ENCODE peak calls at places on chromosomes 3 and 15, in five cellular contexts. Y is GM12865, W is transverse colon, S is AG09309, D is heart left ventricle. F is an unnamed sample.

GRCh38 chr3:16137044-16137443 is 37.4 kb upstream of the GALNT15 start:
- DNase-seq in Y (no peak), W (no peak), S (no peak), D (no peak), F (no peak)

GRCh38 chr15:41980654-41981323 is 8.4 kb upstream of the EHD4 start:
- DNase-seq in Y (no peak), W (peak), S (no peak), D (no peak), F (no peak)

GRCh38 chr3:13600950-13601691 is 52.2 kb downstream of the FBLN2 start:
- DNase-seq in Y (no peak), W (no peak), S (peak), D (no peak), F (no peak)

GRCh38 chr15:96038650-96039049 is 291.9 kb upstream of the NR2F2 start:
- DNase-seq in Y (peak), W (no peak), S (no peak), D (no peak), F (no peak)

GRCh38 chr3:195095704-195096036 is 175.3 kb downstream of the XXYLT1 start:
- DNase-seq in Y (no peak), W (no peak), S (no peak), D (no peak), F (no peak)

GRCh38 chr3:144586382-144586781 is 614.8 kb downstream of the DIPK2A start:
- DNase-seq in Y (no peak), W (no peak), S (peak), D (no peak), F (no peak)

GRCh38 chr3:107928084-107928445 is 162.8 kb downstream of the CD47 start:
- DNase-seq in Y (no peak), W (peak), S (peak), D (no peak), F (no peak)

GRCh38 chr3:161273589-161274218 is 52.6 kb downstream of the NMD3 start:
- DNase-seq in Y (peak), W (no peak), S (no peak), D (no peak), F (no peak)

GRCh38 chr15:65413760-65414144 is 9.0 kb downstream of the IGDCC4 start:
- DNase-seq in Y (no peak), W (no peak), S (no peak), D (no peak), F (no peak)

GRCh38 chr3:29488922-29489321 is 208.1 kb downstream of the RBMS3 start:
- DNase-seq in Y (no peak), W (no peak), S (no peak), D (no peak), F (no peak)

GRCh38 chr15:68656438-68656739 is 77.6 kb downstream of the CORO2B start:
- DNase-seq in Y (no peak), W (no peak), S (no peak), D (no peak), F (no peak)

GRCh38 chr3:179898024-179898423 is 138.7 kb downstream of the PEX5L start:
- DNase-seq in Y (peak), W (no peak), S (no peak), D (no peak), F (peak)

GRCh38 chr3:111747490-111747889 is 111.6 kb upstream of the PHLDB2 start:
- DNase-seq in Y (no peak), W (no peak), S (no peak), D (no peak), F (no peak)

GRCh38 chr15:31297880-31298456 is 28.7 kb upstream of the KLF13 start:
- DNase-seq in Y (no peak), W (peak), S (no peak), D (no peak), F (no peak)

GRCh38 chr3:132641837-132642538 is 17.6 kb downstream of the ACAD11 start:
- DNase-seq in Y (peak), W (no peak), S (no peak), D (no peak), F (peak)

GRCh38 chr3:110995461-110996226 is 76.0 kb upstream of the NECTIN3 start:
- DNase-seq in Y (no peak), W (no peak), S (peak), D (no peak), F (no peak)

GRCh38 chr3:162769559-162769958 is 1273.0 kb downstream of the OTOL1 start:
- DNase-seq in Y (no peak), W (no peak), S (peak), D (no peak), F (no peak)

GRCh38 chr3:79011821-79012529 is 755.8 kb downstream of the ROBO1 start:
- DNase-seq in Y (no peak), W (no peak), S (no peak), D (no peak), F (no peak)

GRCh38 chr15:80199366-80199765 is 46.6 kb downstream of the FAH start:
- DNase-seq in Y (no peak), W (no peak), S (no peak), D (no peak), F (no peak)

GRCh38 chr3:73605388-73605787 is 19.4 kb downstream of the PDZRN3 start:
- DNase-seq in Y (no peak), W (no peak), S (peak), D (no peak), F (no peak)

GRCh38 chr3:146222204-146223046 is 28.5 kb downstream of the PLSCR4 start:
- DNase-seq in Y (no peak), W (peak), S (no peak), D (no peak), F (no peak)

GRCh38 chr3:66142079-66142478 is 78.7 kb upstream of the SLC25A26 start:
- DNase-seq in Y (no peak), W (no peak), S (no peak), D (no peak), F (no peak)

GRCh38 chr3:106299300-106300098 is 430.7 kb upstream of the CBLB start:
- DNase-seq in Y (peak), W (no peak), S (peak), D (no peak), F (peak)

GRCh38 chr3:49183873-49184272 is 12.5 kb downstream of the KLHDC8B start:
- DNase-seq in Y (no peak), W (no peak), S (no peak), D (no peak), F (no peak)

GRCh38 chr3:67655364-67656121 is 1.1 kb upstream of the SUCLG2 start:
- DNase-seq in Y (peak), W (peak), S (no peak), D (peak), F (no peak)

GRCh38 chr3:162370136-162370535 is 873.5 kb downstream of the OTOL1 start:
- DNase-seq in Y (no peak), W (no peak), S (no peak), D (no peak), F (no peak)

GRCh38 chr3:5972586-5972985 is 785.1 kb downstream of the EDEM1 start:
- DNase-seq in Y (no peak), W (no peak), S (no peak), D (no peak), F (no peak)

GRCh38 chr15:69979269-69979668 is 118.4 kb downstream of the TLE3 start:
- DNase-seq in Y (peak), W (peak), S (no peak), D (no peak), F (peak)

GRCh38 chr3:66038726-66039589 is at the start of gene MAGI1:
- DNase-seq in Y (peak), W (peak), S (peak), D (peak), F (peak)

GRCh38 chr15:54150255-54150654 is 172.0 kb downstream of the UNC13C start:
- DNase-seq in Y (peak), W (no peak), S (no peak), D (no peak), F (no peak)

GRCh38 chr3:134622803-134623365 is 27.9 kb downstream of the KY start:
- DNase-seq in Y (no peak), W (no peak), S (no peak), D (no peak), F (no peak)

GRCh38 chr3:126941721-126942270 is 41.1 kb upstream of the PLXNA1 start:
- DNase-seq in Y (no peak), W (no peak), S (no peak), D (no peak), F (no peak)

GRCh38 chr3:143970773-143971366 is 753 bp upstream of the DIPK2A start:
- DNase-seq in Y (peak), W (peak), S (no peak), D (peak), F (peak)

GRCh38 chr15:74134387-74135027 is 4.1 kb downstream of the ISLR2 start:
- DNase-seq in Y (no peak), W (peak), S (no peak), D (peak), F (no peak)

GRCh38 chr15:88636039-88636438 is 2.8 kb upstream of the ISG20 start:
- DNase-seq in Y (no peak), W (peak), S (no peak), D (no peak), F (no peak)

GRCh38 chr15:81108427-81108826 is 25.6 kb upstream of the CFAP161 start:
- DNase-seq in Y (peak), W (no peak), S (no peak), D (no peak), F (no peak)

GRCh38 chr3:138328341-138328740 is 1.3 kb downstream of the NME9 start:
- DNase-seq in Y (no peak), W (no peak), S (no peak), D (no peak), F (no peak)

GRCh38 chr3:184017672-184018423 is at the start of gene ABCC5:
- DNase-seq in Y (peak), W (peak), S (peak), D (peak), F (peak)
- TF ChIP-seq CTCF in Y (no peak), W (no peak), S (no peak), D (peak), F (no peak)

DNA sequence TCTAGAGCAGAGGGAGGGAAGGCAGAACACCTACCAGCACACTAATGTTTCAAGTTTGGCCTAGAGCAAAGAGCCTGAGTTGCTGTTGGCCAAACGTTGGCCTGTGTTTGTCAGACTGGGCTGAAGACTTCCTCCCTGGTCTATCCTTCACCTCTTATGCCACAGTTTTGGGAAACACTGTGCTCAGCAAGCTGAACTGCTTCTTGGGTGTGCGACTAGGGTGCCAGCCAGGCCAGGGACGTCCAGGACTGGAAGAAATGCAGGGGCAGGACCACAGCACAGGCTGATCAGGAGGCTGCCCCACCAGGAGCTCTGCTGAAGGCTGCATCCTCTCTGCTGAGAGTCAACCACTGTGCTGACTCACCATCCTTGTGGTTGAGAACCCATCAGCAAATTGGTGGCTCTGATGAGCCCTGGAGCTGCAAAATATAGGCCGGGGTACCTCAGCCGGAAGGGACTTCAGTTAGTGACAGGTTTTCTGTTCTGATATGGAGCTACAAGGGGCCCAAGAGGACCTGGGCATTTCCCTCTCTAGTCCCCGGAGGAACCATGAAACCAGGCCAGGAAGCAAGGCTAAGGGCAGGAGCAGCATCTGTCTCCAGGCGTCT is 131.6 kb upstream of the RASGRP1 start:
- DNase-seq in Y (peak), W (peak), S (no peak), D (no peak), F (peak)
- TF ChIP-seq CTCF in Y (no peak), W (no peak), S (no peak), D (no peak), F (no peak)

GRCh38 chr15:89660556-89660955 is 5.3 kb upstream of the KIF7 start:
- DNase-seq in Y (no peak), W (no peak), S (no peak), D (no peak), F (no peak)

GRCh38 chr15:89654847-89655805 is at the start of gene KIF7:
- DNase-seq in Y (no peak), W (no peak), S (no peak), D (no peak), F (peak)

GRCh38 chr15:89659295-89659694 is 4.0 kb upstream of the KIF7 start:
- DNase-seq in Y (no peak), W (no peak), S (no peak), D (no peak), F (no peak)

GRCh38 chr15:89656116-89656815 is 999 bp upstream of the KIF7 start:
- DNase-seq in Y (no peak), W (no peak), S (no peak), D (no peak), F (no peak)

GRCh38 chr15:89657691-89658200 is 2.5 kb upstream of the KIF7 start:
- DNase-seq in Y (no peak), W (no peak), S (no peak), D (no peak), F (no peak)
- TF ChIP-seq CTCF in Y (no peak), W (no peak), S (no peak), D (no peak), F (no peak)

DNA sequence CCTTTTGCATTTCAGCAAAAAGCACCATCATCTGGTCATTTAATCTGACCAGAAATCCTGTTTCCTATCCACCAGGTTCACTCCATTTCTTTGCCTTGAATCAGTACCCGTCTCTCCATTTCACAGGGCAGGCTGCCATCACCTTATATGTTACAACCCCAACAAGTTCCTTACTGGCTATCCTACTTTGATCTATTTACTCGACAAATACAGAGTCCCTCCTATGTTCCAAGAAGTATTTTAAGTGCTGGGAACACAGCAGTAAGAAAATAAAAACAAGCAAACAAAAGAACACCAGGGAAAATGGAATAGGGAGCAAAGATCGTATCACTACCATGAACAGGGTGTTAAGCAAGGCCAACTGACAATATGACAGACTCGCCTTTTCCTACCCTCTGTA is 295.2 kb upstream of the WNT5A start:
- DNase-seq in Y (no peak), W (no peak), S (no peak), D (no peak), F (no peak)
- TF ChIP-seq CTCF in Y (no peak), W (no peak), S (no peak), D (no peak), F (no peak)

GRCh38 chr15:38864827-38865604 is 300.4 kb upstream of the RASGRP1 start:
- DNase-seq in Y (no peak), W (no peak), S (peak), D (no peak), F (no peak)
- TF ChIP-seq CTCF in Y (no peak), W (no peak), S (peak), D (no peak), F (no peak)

GRCh38 chr3:52536369-52537164 is at the start of gene UQCC5:
- DNase-seq in Y (peak), W (peak), S (peak), D (peak), F (peak)
- TF ChIP-seq CTCF in Y (no peak), W (no peak), S (peak), D (no peak), F (peak)

GRCh38 chr3:119808843-119809242 is 26.9 kb downstream of the NR1I2 start:
- DNase-seq in Y (no peak), W (no peak), S (no peak), D (no peak), F (no peak)

GRCh38 chr3:119810018-119810435 is 28.1 kb downstream of the NR1I2 start:
- DNase-seq in Y (peak), W (peak), S (no peak), D (peak), F (peak)

GRCh38 chr3:119812491-119813058 is 30.7 kb downstream of the NR1I2 start:
- DNase-seq in Y (no peak), W (no peak), S (no peak), D (no peak), F (no peak)

GRCh38 chr3:119809249-119810017 is 27.5 kb downstream of the NR1I2 start:
- DNase-seq in Y (peak), W (no peak), S (no peak), D (no peak), F (peak)

DNA sequence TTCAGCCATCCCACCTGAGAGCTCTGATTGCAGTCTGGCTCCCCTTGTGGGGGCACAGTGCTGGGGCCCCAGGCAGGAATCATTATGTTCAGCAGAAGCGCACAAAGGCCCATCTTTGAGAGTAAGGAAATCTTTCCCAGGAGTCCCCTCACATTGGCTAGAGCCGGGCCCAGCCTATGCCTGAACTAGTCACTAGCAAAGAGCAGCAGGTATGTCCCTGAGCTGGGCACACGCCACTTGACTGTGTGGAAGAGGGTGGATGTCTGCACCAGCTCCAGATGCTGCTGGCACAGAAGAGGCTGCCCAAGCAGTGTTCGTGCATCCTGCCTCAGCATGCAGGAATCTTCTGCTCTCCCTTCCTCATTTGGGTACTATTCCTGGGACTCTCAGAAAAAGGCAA is 26.3 kb downstream of the NR1I2 start:
- DNase-seq in Y (no peak), W (no peak), S (no peak), D (no peak), F (no peak)
- TF ChIP-seq CTCF in Y (no peak), W (no peak), S (no peak), D (no peak), F (no peak)

DNA sequence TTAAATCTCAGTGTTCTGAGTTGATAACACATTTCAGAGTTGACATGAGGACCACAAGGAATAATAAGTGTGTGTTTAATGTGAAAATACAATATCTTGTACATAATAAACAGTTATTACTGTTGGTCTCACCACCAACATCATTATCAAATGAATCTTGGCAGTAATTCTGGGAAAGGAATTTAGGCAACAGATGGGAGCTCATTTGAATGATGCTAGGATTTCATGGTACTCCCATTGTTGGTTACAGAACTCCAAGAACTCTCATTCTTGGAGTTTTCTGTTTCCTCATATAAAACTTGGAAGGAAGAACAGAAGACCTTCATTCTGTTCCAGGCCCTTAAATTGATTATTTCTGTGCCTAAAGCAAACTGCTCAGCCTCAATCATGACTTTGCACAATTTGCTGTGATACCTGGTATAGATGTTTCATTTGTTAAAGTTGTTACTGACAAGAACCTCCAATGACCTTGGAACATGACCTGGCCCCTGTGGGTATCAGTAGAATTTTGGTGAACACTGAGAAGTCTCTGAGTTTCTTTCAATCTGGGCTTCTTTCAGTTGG is 385.8 kb downstream of the LPP start:
- DNase-seq in Y (no peak), W (no peak), S (no peak), D (no peak), F (no peak)
- TF ChIP-seq CTCF in Y (no peak), W (no peak), S (no peak), D (no peak), F (no peak)

GRCh38 chr15:50884583-50884982 is 23.9 kb upstream of the AP4E1 start:
- DNase-seq in Y (no peak), W (no peak), S (peak), D (no peak), F (no peak)

GRCh38 chr15:50888054-50888453 is 20.4 kb upstream of the AP4E1 start:
- DNase-seq in Y (no peak), W (no peak), S (no peak), D (no peak), F (no peak)

GRCh38 chr15:50886611-50887350 is 21.7 kb upstream of the AP4E1 start:
- DNase-seq in Y (no peak), W (no peak), S (no peak), D (no peak), F (no peak)

GRCh38 chr15:50883903-50884302 is 24.6 kb upstream of the AP4E1 start:
- DNase-seq in Y (peak), W (peak), S (no peak), D (no peak), F (peak)

GRCh38 chr15:50886139-50886467 is 22.4 kb upstream of the AP4E1 start:
- DNase-seq in Y (no peak), W (no peak), S (no peak), D (no peak), F (no peak)
- TF ChIP-seq CTCF in Y (no peak), W (no peak), S (no peak), D (no peak), F (no peak)

GRCh38 chr3:182784542-182784941 is 8.8 kb upstream of the ATP11B start:
- DNase-seq in Y (no peak), W (no peak), S (no peak), D (no peak), F (no peak)
- TF ChIP-seq CTCF in Y (no peak), W (no peak), S (no peak), D (no peak), F (no peak)